ENCODE peak calls at places on chromosome 6, in ten cellular contexts. One of them, this sample, is unnamed.

GRCh38 chr6:16999486-17000436 is 102.1 kb upstream of the STMND1 start:
- DNase-seq in left ventricle myocardium inferior: no peak
- DNase-seq in lung: no peak
- DNase-seq in Panc1: no peak
- DNase-seq in right atrium auricular region: no peak
- DNase-seq in endodermal cell: no peak
- DNase-seq in PC-9: no peak
- DNase-seq in GM23338: no peak
- DNase-seq in HCT116: no peak
- DNase-seq in psoas muscle: no peak
- DNase-seq in this sample: no peak

GRCh38 chr6:35086636-35087360 is 54.3 kb downstream of the TCP11 start:
- DNase-seq in left ventricle myocardium inferior: no peak
- DNase-seq in lung: no peak
- DNase-seq in Panc1: no peak
- DNase-seq in right atrium auricular region: no peak
- DNase-seq in endodermal cell: no peak
- DNase-seq in PC-9: no peak
- DNase-seq in GM23338: no peak
- DNase-seq in HCT116: no peak
- DNase-seq in psoas muscle: no peak
- DNase-seq in this sample: no peak

GRCh38 chr6:71489736-71490135 is 201.1 kb downstream of the OGFRL1 start:
- DNase-seq in left ventricle myocardium inferior: no peak
- DNase-seq in lung: no peak
- DNase-seq in Panc1: no peak
- DNase-seq in right atrium auricular region: no peak
- DNase-seq in endodermal cell: peak; percentile 71
- DNase-seq in PC-9: peak; percentile 98
- DNase-seq in GM23338: peak; percentile 15
- DNase-seq in HCT116: peak; percentile 10
- DNase-seq in psoas muscle: no peak
- DNase-seq in this sample: peak; percentile 91

GRCh38 chr6:3270258-3270657 is 11.5 kb downstream of the PSMG4 start:
- DNase-seq in left ventricle myocardium inferior: no peak
- DNase-seq in lung: peak; percentile 51
- DNase-seq in Panc1: no peak
- DNase-seq in right atrium auricular region: no peak
- DNase-seq in endodermal cell: no peak
- DNase-seq in PC-9: no peak
- DNase-seq in GM23338: no peak
- DNase-seq in HCT116: no peak
- DNase-seq in psoas muscle: no peak
- DNase-seq in this sample: no peak

GRCh38 chr6:94367316-94367715 is 948.0 kb upstream of the EPHA7 start:
- DNase-seq in left ventricle myocardium inferior: no peak
- DNase-seq in lung: no peak
- DNase-seq in Panc1: no peak
- DNase-seq in right atrium auricular region: no peak
- DNase-seq in endodermal cell: no peak
- DNase-seq in PC-9: no peak
- DNase-seq in GM23338: no peak
- DNase-seq in HCT116: no peak
- DNase-seq in psoas muscle: no peak
- DNase-seq in this sample: no peak

GRCh38 chr6:144683216-144684070 is 398.3 kb downstream of the UTRN start:
- DNase-seq in left ventricle myocardium inferior: no peak
- DNase-seq in lung: no peak
- DNase-seq in Panc1: no peak
- DNase-seq in right atrium auricular region: no peak
- DNase-seq in endodermal cell: no peak
- DNase-seq in PC-9: no peak
- DNase-seq in GM23338: no peak
- DNase-seq in HCT116: no peak
- DNase-seq in psoas muscle: no peak
- DNase-seq in this sample: no peak

GRCh38 chr6:73285674-73286283 is 22.8 kb upstream of the KHDC1 start:
- DNase-seq in left ventricle myocardium inferior: no peak
- DNase-seq in lung: no peak
- DNase-seq in Panc1: no peak
- DNase-seq in right atrium auricular region: no peak
- DNase-seq in endodermal cell: no peak
- DNase-seq in PC-9: peak; percentile 43
- DNase-seq in GM23338: peak; percentile 82
- DNase-seq in HCT116: peak; percentile 23
- DNase-seq in psoas muscle: no peak
- DNase-seq in this sample: no peak

GRCh38 chr6:70705772-70706171 is 38.1 kb downstream of the SMAP1 start:
- DNase-seq in left ventricle myocardium inferior: no peak
- DNase-seq in lung: no peak
- DNase-seq in Panc1: no peak
- DNase-seq in right atrium auricular region: no peak
- DNase-seq in endodermal cell: no peak
- DNase-seq in PC-9: no peak
- DNase-seq in GM23338: no peak
- DNase-seq in HCT116: no peak
- DNase-seq in psoas muscle: no peak
- DNase-seq in this sample: no peak

GRCh38 chr6:137811912-137812553 is 55.0 kb upstream of the TNFAIP3 start:
- DNase-seq in left ventricle myocardium inferior: no peak
- DNase-seq in lung: no peak
- DNase-seq in Panc1: no peak
- DNase-seq in right atrium auricular region: no peak
- DNase-seq in endodermal cell: no peak
- DNase-seq in PC-9: no peak
- DNase-seq in GM23338: no peak
- DNase-seq in HCT116: no peak
- DNase-seq in psoas muscle: no peak
- DNase-seq in this sample: no peak

GRCh38 chr6:134115715-134116074 is 63.3 kb upstream of the SLC2A12 start:
- DNase-seq in left ventricle myocardium inferior: no peak
- DNase-seq in lung: no peak
- DNase-seq in Panc1: no peak
- DNase-seq in right atrium auricular region: no peak
- DNase-seq in endodermal cell: no peak
- DNase-seq in PC-9: no peak
- DNase-seq in GM23338: no peak
- DNase-seq in HCT116: no peak
- DNase-seq in psoas muscle: no peak
- DNase-seq in this sample: no peak

GRCh38 chr6:18405477-18406293 is 18.5 kb downstream of the RNF144B start:
- DNase-seq in left ventricle myocardium inferior: no peak
- DNase-seq in lung: no peak
- DNase-seq in Panc1: peak; percentile 91
- DNase-seq in right atrium auricular region: no peak
- DNase-seq in endodermal cell: no peak
- DNase-seq in PC-9: peak; percentile 79
- DNase-seq in GM23338: no peak
- DNase-seq in HCT116: no peak
- DNase-seq in psoas muscle: no peak
- DNase-seq in this sample: no peak

GRCh38 chr6:149763866-149764265 is 14.3 kb downstream of the PCMT1 start:
- DNase-seq in left ventricle myocardium inferior: no peak
- DNase-seq in lung: no peak
- DNase-seq in Panc1: no peak
- DNase-seq in right atrium auricular region: no peak
- DNase-seq in endodermal cell: no peak
- DNase-seq in PC-9: no peak
- DNase-seq in GM23338: no peak
- DNase-seq in HCT116: no peak
- DNase-seq in psoas muscle: no peak
- DNase-seq in this sample: no peak

GRCh38 chr6:24566020-24566752 is 71.4 kb downstream of the ALDH5A1 start:
- DNase-seq in left ventricle myocardium inferior: no peak
- DNase-seq in lung: no peak
- DNase-seq in Panc1: no peak
- DNase-seq in right atrium auricular region: no peak
- DNase-seq in endodermal cell: no peak
- DNase-seq in PC-9: no peak
- DNase-seq in GM23338: no peak
- DNase-seq in HCT116: no peak
- DNase-seq in psoas muscle: no peak
- DNase-seq in this sample: no peak

GRCh38 chr6:54710430-54710829 is 136.1 kb upstream of the FAM83B start:
- DNase-seq in left ventricle myocardium inferior: no peak
- DNase-seq in lung: no peak
- DNase-seq in Panc1: no peak
- DNase-seq in right atrium auricular region: no peak
- DNase-seq in endodermal cell: no peak
- DNase-seq in PC-9: no peak
- DNase-seq in GM23338: no peak
- DNase-seq in HCT116: no peak
- DNase-seq in psoas muscle: no peak
- DNase-seq in this sample: no peak
- H3K4me1 ChIP-seq in left ventricle myocardium inferior: peaks cover 25% of the 10 kb centered on the region
- H3K4me1 ChIP-seq in lung: peaks cover 2% of the 10 kb centered on the region
- H3K4me1 ChIP-seq in Panc1: no peaks in the 10 kb centered on the region
- H3K4me1 ChIP-seq in right atrium auricular region: peaks cover 4% of the 10 kb centered on the region
- H3K4me1 ChIP-seq in endodermal cell: no peaks in the 10 kb centered on the region
- H3K4me1 ChIP-seq in PC-9: no peaks in the 10 kb centered on the region
- H3K4me1 ChIP-seq in GM23338: peaks cover 27% of the 10 kb centered on the region
- H3K4me1 ChIP-seq in HCT116: no peaks in the 10 kb centered on the region
- H3K4me1 ChIP-seq in psoas muscle: no peaks in the 10 kb centered on the region
- H3K4me1 ChIP-seq in this sample: no peaks in the 10 kb centered on the region

GRCh38 chr6:46421239-46421638 is 70.0 kb downstream of the RCAN2 start:
- DNase-seq in left ventricle myocardium inferior: no peak
- DNase-seq in lung: no peak
- DNase-seq in Panc1: no peak
- DNase-seq in right atrium auricular region: no peak
- DNase-seq in endodermal cell: no peak
- DNase-seq in PC-9: no peak
- DNase-seq in GM23338: no peak
- DNase-seq in HCT116: no peak
- DNase-seq in psoas muscle: no peak
- DNase-seq in this sample: no peak
- TF ChIP-seq CTCF in left ventricle myocardium inferior: no peak
- TF ChIP-seq CTCF in lung: no peak
- TF ChIP-seq CTCF in Panc1: no peak
- TF ChIP-seq CTCF in right atrium auricular region: no peak
- TF ChIP-seq CTCF in endodermal cell: no peak
- TF ChIP-seq CTCF in PC-9: no peak
- TF ChIP-seq CTCF in GM23338: no peak
- TF ChIP-seq CTCF in HCT116: no peak
- TF ChIP-seq CTCF in psoas muscle: no peak
- TF ChIP-seq CTCF in this sample: no peak

DNA sequence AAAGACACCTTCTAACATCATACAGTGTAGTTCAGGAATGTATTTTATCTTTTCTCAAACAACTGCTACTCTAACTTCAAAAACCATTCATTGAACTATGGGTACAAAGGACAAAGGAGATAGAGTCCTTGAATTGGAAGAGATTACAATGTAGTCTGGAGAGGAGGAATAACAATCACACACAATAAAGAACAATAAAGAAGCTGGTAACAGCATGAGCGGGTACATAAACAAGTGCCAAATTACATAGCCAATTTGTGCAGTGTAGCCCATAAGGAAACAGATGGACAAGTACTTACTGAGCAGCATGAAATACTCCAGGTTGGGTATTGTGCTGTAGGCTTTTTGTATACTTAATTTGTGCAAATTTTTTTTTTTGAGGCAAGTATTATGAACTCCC is 44.3 kb downstream of the OSTM1 start:
- DNase-seq in left ventricle myocardium inferior: no peak
- DNase-seq in lung: no peak
- DNase-seq in Panc1: no peak
- DNase-seq in right atrium auricular region: no peak
- DNase-seq in endodermal cell: no peak
- DNase-seq in PC-9: no peak
- DNase-seq in GM23338: no peak
- DNase-seq in HCT116: no peak
- DNase-seq in psoas muscle: no peak
- DNase-seq in this sample: no peak
- H3K4me3 ChIP-seq in left ventricle myocardium inferior: no peak overlapping the region
- H3K4me3 ChIP-seq in lung: no peak overlapping the region
- H3K4me3 ChIP-seq in Panc1: no peak overlapping the region
- H3K4me3 ChIP-seq in right atrium auricular region: no peak overlapping the region
- H3K4me3 ChIP-seq in endodermal cell: no peak overlapping the region
- H3K4me3 ChIP-seq in PC-9: no peak overlapping the region
- H3K4me3 ChIP-seq in GM23338: no peak overlapping the region
- H3K4me3 ChIP-seq in HCT116: no peak overlapping the region
- H3K4me3 ChIP-seq in psoas muscle: no peak overlapping the region
- H3K4me3 ChIP-seq in this sample: no peak overlapping the region

DNA sequence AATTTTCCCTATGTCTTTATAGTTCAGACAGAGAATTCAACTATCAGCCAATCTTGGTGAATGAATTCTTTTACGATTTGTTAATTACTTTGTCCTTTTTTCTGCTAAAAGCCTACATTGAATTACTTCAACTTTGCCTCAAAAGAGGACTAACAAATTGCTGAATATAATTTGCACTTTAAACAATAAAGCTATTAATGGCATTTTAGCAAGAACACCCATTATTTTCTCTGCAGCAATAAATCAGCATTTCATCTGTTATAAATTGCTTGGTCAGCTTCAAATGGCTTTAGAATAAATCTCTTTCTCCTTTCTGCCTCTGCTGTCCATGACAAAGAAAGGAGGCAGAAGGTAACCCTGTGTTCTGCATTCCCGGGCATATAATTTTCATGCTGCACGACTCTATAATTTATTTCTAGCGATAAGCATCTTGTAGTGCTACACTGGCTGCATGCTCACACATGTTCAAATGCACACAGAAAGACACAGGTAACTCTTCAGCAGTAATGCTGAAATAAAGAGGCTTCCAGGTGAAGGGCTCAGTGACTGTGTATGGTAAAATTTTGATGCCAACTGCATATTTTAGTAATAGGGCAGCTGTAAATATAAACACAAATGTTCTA is 144.7 kb downstream of the BACH2 start:
- DNase-seq in left ventricle myocardium inferior: no peak
- DNase-seq in lung: no peak
- DNase-seq in Panc1: no peak
- DNase-seq in right atrium auricular region: no peak
- DNase-seq in endodermal cell: no peak
- DNase-seq in PC-9: no peak
- DNase-seq in GM23338: no peak
- DNase-seq in HCT116: no peak
- DNase-seq in psoas muscle: no peak
- DNase-seq in this sample: no peak
- H3K4me1 ChIP-seq in left ventricle myocardium inferior: no peaks in the 10 kb centered on the region
- H3K4me1 ChIP-seq in lung: no peaks in the 10 kb centered on the region
- H3K4me1 ChIP-seq in Panc1: no peaks in the 10 kb centered on the region
- H3K4me1 ChIP-seq in right atrium auricular region: no peaks in the 10 kb centered on the region
- H3K4me1 ChIP-seq in endodermal cell: peaks cover 5% of the 10 kb centered on the region
- H3K4me1 ChIP-seq in PC-9: no peaks in the 10 kb centered on the region
- H3K4me1 ChIP-seq in GM23338: no peaks in the 10 kb centered on the region
- H3K4me1 ChIP-seq in HCT116: no peaks in the 10 kb centered on the region
- H3K4me1 ChIP-seq in psoas muscle: peaks cover 8% of the 10 kb centered on the region
- H3K4me1 ChIP-seq in this sample: peaks cover 22% of the 10 kb centered on the region

DNA sequence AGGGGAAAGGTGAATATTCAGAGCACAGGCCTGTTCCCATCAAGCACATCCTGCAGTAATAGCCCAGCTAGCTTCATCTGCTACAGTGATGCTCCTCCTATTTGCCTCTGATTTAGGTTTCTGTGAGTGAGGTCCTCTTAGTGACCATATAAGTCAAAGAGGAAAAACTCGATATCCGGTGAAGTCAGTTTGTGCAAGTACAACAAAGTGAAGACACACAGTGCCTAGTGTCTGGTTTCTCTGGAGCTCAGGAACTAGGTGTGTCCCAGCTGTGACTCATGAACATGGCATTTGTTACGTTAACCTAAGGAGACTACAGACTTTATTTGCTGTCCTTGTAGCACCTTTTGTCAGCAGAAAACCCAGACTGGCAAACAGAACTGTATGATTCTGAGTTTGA is 33.9 kb downstream of the EDN1 start:
- DNase-seq in left ventricle myocardium inferior: no peak
- DNase-seq in lung: peak; percentile 50
- DNase-seq in Panc1: no peak
- DNase-seq in right atrium auricular region: no peak
- DNase-seq in endodermal cell: peak; percentile 61
- DNase-seq in PC-9: peak; percentile 100
- DNase-seq in GM23338: no peak
- DNase-seq in HCT116: peak; percentile 99
- DNase-seq in psoas muscle: no peak
- DNase-seq in this sample: peak; percentile 88
- TF ChIP-seq CTCF in left ventricle myocardium inferior: no peak
- TF ChIP-seq CTCF in lung: no peak
- TF ChIP-seq CTCF in Panc1: no peak
- TF ChIP-seq CTCF in right atrium auricular region: no peak
- TF ChIP-seq CTCF in endodermal cell: no peak
- TF ChIP-seq CTCF in PC-9: no peak
- TF ChIP-seq CTCF in GM23338: no peak
- TF ChIP-seq CTCF in HCT116: no peak
- TF ChIP-seq CTCF in psoas muscle: no peak
- TF ChIP-seq CTCF in this sample: no peak

This sample was measured in Caco-2.